ENCODE peak calls at places on chromosomes 16 and 17, in four cellular contexts. B is neuronal stem cell, M is keratinocyte, H is hepatocyte. F is an unnamed sample. For H3K4me1, the result is how much of the 10 kb centered on the place peaks cover.

GRCh38 chr17:15659236-15659635 is 24.9 kb downstream of the TRIM16 start:
- DNase-seq in B (no peak), H (no peak), M (no peak), F (no peak)

GRCh38 chr17:62807812-62808575 is at the start of gene MARCHF10:
- DNase-seq in B (peak), H (peak), M (no peak), F (peak)

GRCh38 chr16:24609740-24610420 is 70.5 kb downstream of the RBBP6 start:
- DNase-seq in B (peak), H (peak), M (no peak), F (peak)

GRCh38 chr17:31593806-31594205 is 202.3 kb downstream of the RAB11FIP4 start:
- DNase-seq in B (no peak), H (no peak), M (peak), F (no peak)

GRCh38 chr16:72959301-72959996 is 88.5 kb downstream of the ZFHX3 start:
- DNase-seq in H (no peak), M (no peak), B (no peak), F (no peak)

GRCh38 chr16:15777533-15778203 is 79.2 kb downstream of the MYH11 start:
- DNase-seq in H (peak), M (no peak), B (peak), F (no peak)

GRCh38 chr17:51120357-51120738 is 320 bp downstream of the SPAG9 start:
- DNase-seq in H (no peak), M (no peak), B (no peak), F (peak)

GRCh38 chr16:89410794-89411309 is 79.5 kb downstream of the ANKRD11 start:
- DNase-seq in B (no peak), M (no peak), H (peak), F (peak)

GRCh38 chr16:88132836-88133506 is 181.7 kb downstream of the BANP start:
- DNase-seq in M (no peak), H (no peak), B (no peak), F (no peak)

GRCh38 chr17:65434878-65435277 is 126.6 kb downstream of the AXIN2 start:
- DNase-seq in H (no peak), B (no peak), M (no peak), F (no peak)

GRCh38 chr16:84467256-84467655 is 37.2 kb downstream of the MEAK7 start:
- DNase-seq in B (no peak), H (no peak), M (peak), F (no peak)

GRCh38 chr16:57600048-57600835 is 28.2 kb upstream of the ADGRG1 start:
- DNase-seq in B (peak), H (peak), M (no peak), F (peak)

GRCh38 chr17:21676281-21677111 is 15.8 kb upstream of the KCNJ18 start:
- DNase-seq in B (no peak), M (no peak), H (no peak), F (no peak)

GRCh38 chr17:7992924-7993323 is 9.5 kb upstream of the GUCY2D start:
- DNase-seq in B (no peak), H (no peak), M (no peak), F (no peak)

GRCh38 chr16:66895999-66896398 is 15.7 kb downstream of the PDP2 start:
- DNase-seq in B (no peak), H (no peak), M (no peak), F (no peak)

GRCh38 chr16:86424968-86425367 is 85.4 kb upstream of the FOXF1 start:
- DNase-seq in M (no peak), B (no peak), H (no peak), F (no peak)

GRCh38 chr17:68707032-68707431 is 105.9 kb upstream of the FAM20A start:
- DNase-seq in M (no peak), B (no peak), H (peak), F (no peak)

GRCh38 chr16:15988268-15989013 is 39.0 kb downstream of the ABCC1 start:
- DNase-seq in M (no peak), B (no peak), H (no peak), F (no peak)

GRCh38 chr16:11585460-11586374 is 1.0 kb downstream of the LITAF start:
- DNase-seq in H (no peak), M (no peak), B (no peak), F (peak)

GRCh38 chr17:76191891-76192290 is 48.4 kb downstream of the RNF157 start:
- DNase-seq in B (no peak), H (no peak), M (no peak), F (no peak)
- H3K4me1 ChIP-seq in B (under half), H (under half), M (under half), F (under half)

GRCh38 chr17:50065056-50065455 is 9.1 kb downstream of the ITGA3 start:
- DNase-seq in M (no peak), H (no peak), B (no peak), F (no peak)

GRCh38 chr17:50063516-50064252 is 7.8 kb downstream of the ITGA3 start:
- DNase-seq in M (no peak), B (no peak), H (no peak), F (no peak)

GRCh38 chr17:50066995-50067394 is 11.1 kb downstream of the ITGA3 start:
- DNase-seq in H (no peak), B (no peak), M (no peak), F (no peak)

GRCh38 chr17:50062323-50063243 is 6.7 kb downstream of the ITGA3 start:
- DNase-seq in H (no peak), B (no peak), M (peak), F (peak)

GRCh38 chr17:50064253-50064991 is 8.5 kb downstream of the ITGA3 start:
- DNase-seq in H (peak), M (no peak), B (no peak), F (no peak)
- H3K4me1 ChIP-seq in H (under half), M (half or more), B (under half), F (under half)

DNA sequence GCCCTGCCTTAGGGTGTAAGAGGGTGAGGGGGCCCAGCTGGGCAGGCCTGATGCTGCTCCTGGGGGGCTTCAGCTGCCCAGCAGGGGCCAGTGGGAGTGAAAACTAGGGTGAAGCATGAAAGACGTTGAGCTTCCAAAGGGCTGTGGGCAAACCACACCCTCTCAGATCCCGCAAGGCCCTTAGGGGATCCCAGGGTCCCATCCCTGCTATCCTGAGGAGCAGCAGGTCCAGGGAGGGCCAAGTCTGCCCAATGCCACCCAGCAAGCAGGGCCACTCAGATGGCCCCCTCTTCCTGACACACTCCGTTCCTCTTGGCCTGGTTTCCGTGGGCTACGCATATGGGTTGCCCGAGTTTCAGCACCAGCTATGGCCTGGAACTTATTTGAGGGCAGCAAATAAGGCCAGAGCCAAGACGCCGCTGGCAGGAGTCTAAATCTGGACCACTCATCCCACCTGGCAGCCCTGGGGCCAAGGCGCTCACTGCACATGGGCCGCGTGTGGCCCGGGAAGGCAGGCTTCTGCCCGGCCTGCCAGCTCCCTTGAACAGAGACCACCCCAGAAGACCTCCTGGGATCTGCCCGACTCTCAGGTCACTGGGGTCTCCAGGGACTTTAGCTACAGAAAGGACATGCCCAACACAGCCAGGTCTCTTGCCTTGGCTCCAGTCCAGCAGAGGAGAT is 4.2 kb downstream of the ATP2A3 start:
- DNase-seq in B (no peak), M (no peak), H (no peak), F (no peak)
- H3K4me1 ChIP-seq in B (under half), M (under half), H (under half), F (under half)

DNA sequence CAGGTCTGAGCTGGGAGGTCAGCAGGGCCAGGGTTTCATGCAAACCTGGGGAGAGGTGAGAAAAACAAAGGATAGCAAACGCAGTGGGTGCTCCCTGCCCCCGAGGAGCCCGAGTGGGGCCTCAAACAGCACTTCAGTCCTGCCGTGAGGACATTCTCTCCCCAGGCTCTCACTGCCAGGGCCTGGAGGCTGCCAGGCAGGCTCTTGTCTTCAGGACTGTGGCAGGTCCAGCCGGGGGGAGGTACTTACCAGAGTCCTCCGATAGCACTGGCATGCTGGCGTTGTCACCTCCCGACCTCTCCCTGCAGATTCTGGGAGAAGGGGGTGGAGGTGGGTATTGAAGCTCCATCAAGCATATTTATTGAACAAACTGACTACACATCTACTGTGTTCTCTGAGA is 1.3 kb downstream of the MPP3 start:
- DNase-seq in B (no peak), M (no peak), H (no peak), F (no peak)
- H3K4me1 ChIP-seq in B (under half), M (under half), H (under half), F (under half)

GRCh38 chr16:82628741-82629140 is 2.0 kb downstream of the CDH13 start:
- DNase-seq in H (no peak), B (no peak), M (no peak), F (no peak)

GRCh38 chr16:82630688-82631087 is 3.9 kb downstream of the CDH13 start:
- DNase-seq in B (no peak), H (no peak), M (no peak), F (no peak)

GRCh38 chr16:82630219-82630618 is 3.5 kb downstream of the CDH13 start:
- DNase-seq in B (no peak), M (no peak), H (no peak), F (no peak)

GRCh38 chr16:82627811-82628339 is 1.1 kb downstream of the CDH13 start:
- DNase-seq in B (no peak), M (peak), H (no peak), F (no peak)

GRCh38 chr16:82629441-82630027 is 2.8 kb downstream of the CDH13 start:
- DNase-seq in H (no peak), B (no peak), M (peak), F (no peak)
- H3K4me1 ChIP-seq in H (under half), B (under half), M (half or more), F (under half)

GRCh38 chr17:49674507-49674906 is 3.4 kb downstream of the SPOP start:
- DNase-seq in B (no peak), M (no peak), H (no peak), F (no peak)
- H3K4me1 ChIP-seq in B (under half), M (under half), H (under half), F (under half)

GRCh38 chr17:74761419-74761818 is 13.0 kb downstream of the NHERF1 start:
- DNase-seq in B (no peak), M (no peak), H (no peak), F (no peak)
- H3K4me1 ChIP-seq in B (half or more), M (under half), H (half or more), F (under half)

DNA sequence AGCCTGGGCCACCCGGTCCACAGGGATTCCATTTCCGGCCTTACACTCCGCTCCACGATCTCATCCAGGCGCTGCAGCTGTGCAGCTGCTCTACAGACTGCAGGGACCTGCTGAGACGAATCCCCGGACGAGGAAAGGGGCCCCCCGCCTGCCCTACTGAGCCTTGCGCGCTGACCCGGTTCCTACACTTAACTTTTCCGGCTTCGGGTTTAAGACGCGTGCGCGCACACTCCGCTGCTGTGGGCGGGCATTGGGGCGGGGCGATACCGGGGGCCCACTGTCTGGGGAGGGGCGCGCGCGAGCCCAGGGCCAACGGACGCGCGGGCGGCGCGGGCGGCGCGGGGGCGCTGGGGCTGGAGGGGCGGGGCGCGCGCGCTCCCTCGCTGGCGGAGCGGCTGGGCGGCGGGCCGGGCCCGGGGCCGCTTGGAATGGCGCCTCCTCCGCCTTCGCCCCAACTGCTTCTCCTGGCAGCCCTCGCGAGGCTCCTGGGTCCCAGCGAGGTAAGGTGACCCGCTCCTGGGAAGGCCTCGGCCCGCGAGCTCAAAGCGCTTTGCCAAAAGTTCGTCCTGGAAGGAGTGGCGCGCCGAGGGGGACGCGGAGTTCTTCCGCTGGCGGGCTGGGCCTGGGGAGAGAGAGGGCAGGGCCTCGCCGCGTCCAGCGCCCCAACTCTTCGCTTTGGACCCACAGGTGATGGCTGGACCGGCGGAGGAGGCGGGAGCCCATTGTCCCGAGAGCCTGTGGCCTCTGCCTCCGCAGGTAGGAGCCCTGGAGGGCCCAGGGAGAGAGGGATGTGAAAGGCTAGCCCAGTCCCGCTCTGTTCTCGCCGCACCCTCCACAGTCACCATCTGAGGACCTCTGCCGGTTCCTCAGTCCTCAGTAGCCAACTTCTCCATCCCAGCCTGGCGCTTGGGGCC is at the start of gene TP53I13:
- DNase-seq in H (peak), M (no peak), B (peak), F (peak)
- H3K4me1 ChIP-seq in H (under half), M (under half), B (under half), F (under half)

F was measured in colonic mucosa.